ENCODE peak calls at places on chromosomes 3 and 15, in seven cellular contexts. R is naive B cell; L is activated naive CD8-positive, alpha-beta T cell treated with anti-CD3 and anti-CD28 coated beads, Interleukin-2, amount 50 U/mL, for 24 hours; V is activated T-cell treated with anti-CD3 and anti-CD28 coated beads for 1 hour; H is heart left ventricle; C is M059J; M is psoas muscle. Q is an unnamed sample.

GRCh38 chr3:40649346-40649745 is 124.6 kb downstream of the ZNF621 start:
- DNase-seq in H (no peak), L (no peak), M (no peak), R (no peak), C (no peak), V (no peak), Q (no peak)

GRCh38 chr3:65979152-65979551 is 59.6 kb downstream of the MAGI1 start:
- DNase-seq in V (no peak), L (no peak), H (no peak), M (no peak), C (no peak), R (no peak), Q (no peak)

GRCh38 chr3:12755754-12756153 is 3.3 kb downstream of the TMEM40 start:
- DNase-seq in L (no peak), V (no peak), R (no peak), M (no peak), H (no peak), C (no peak), Q (no peak)

GRCh38 chr3:5796541-5796940 is 609.0 kb downstream of the EDEM1 start:
- DNase-seq in C (no peak), L (no peak), V (no peak), R (no peak), H (no peak), M (no peak), Q (no peak)

GRCh38 chr3:25783661-25784512 is 644 bp upstream of the NGLY1 start:
- DNase-seq in R (peak), H (no peak), C (peak), M (no peak), V (no peak), L (no peak), Q (peak)

GRCh38 chr15:76588811-76589747 is 252.5 kb downstream of the ISL2 start:
- DNase-seq in V (no peak), R (no peak), L (no peak), C (no peak), H (no peak), M (no peak), Q (no peak)

GRCh38 chr3:66353530-66353929 is 132.7 kb downstream of the SLC25A26 start:
- DNase-seq in V (no peak), M (no peak), H (no peak), L (no peak), C (no peak), R (no peak), Q (no peak)

GRCh38 chr3:42505849-42506410 is 3.5 kb downstream of the VIPR1 start:
- DNase-seq in H (no peak), R (no peak), M (no peak), V (no peak), C (no peak), L (no peak), Q (no peak)

GRCh38 chr15:71761649-71762048 is 48.7 kb upstream of the NR2E3 start:
- DNase-seq in H (peak), C (peak), R (no peak), L (no peak), M (no peak), V (no peak), Q (no peak)

GRCh38 chr3:136196064-136196400 is at the start of gene MSL2:
- DNase-seq in H (no peak), L (no peak), R (no peak), C (peak), V (no peak), M (no peak), Q (no peak)

GRCh38 chr15:93219859-93220258 is 130.8 kb upstream of the RGMA start:
- DNase-seq in M (no peak), V (no peak), C (no peak), R (no peak), H (no peak), L (no peak), Q (no peak)

GRCh38 chr15:64895285-64896065 is 16.2 kb upstream of the ANKDD1A start:
- DNase-seq in H (peak), V (no peak), C (peak), R (peak), M (no peak), L (peak), Q (no peak)

GRCh38 chr15:86711476-86711875 is 631.8 kb downstream of the AGBL1 start:
- DNase-seq in V (no peak), H (no peak), M (no peak), C (no peak), R (no peak), L (no peak), Q (no peak)

GRCh38 chr15:74540135-74540760 is 772 bp upstream of the ARID3B start:
- DNase-seq in H (no peak), L (no peak), C (peak), R (peak), V (no peak), M (no peak), Q (no peak)

Q was measured in iPS DF 6.9.